ENCODE peak calls at places on chromosomes 11 and 22, in seven cellular contexts. One of them, this sample, is unnamed.

GRCh38 chr22:21947040-21948014 is 5.3 kb downstream of the PPM1F start:
- DNase-seq in fibroblast of lung: peak
- DNase-seq in endothelial cell of umbilical vein: peak
- DNase-seq in neural progenitor cell: peak
- DNase-seq in GM23338: peak
- DNase-seq in H9: peak
- DNase-seq in GM23248: peak
- DNase-seq in this sample: peak

GRCh38 chr11:76670475-76671235 is at the start of gene LRRC32:
- DNase-seq in GM23248: peak
- DNase-seq in H9: peak
- DNase-seq in fibroblast of lung: no peak
- DNase-seq in GM23338: peak
- DNase-seq in neural progenitor cell: peak
- DNase-seq in endothelial cell of umbilical vein: peak
- DNase-seq in this sample: no peak

GRCh38 chr22:28417426-28417825 is 262.2 kb downstream of the TTC28 start:
- DNase-seq in endothelial cell of umbilical vein: no peak
- DNase-seq in GM23338: no peak
- DNase-seq in H9: no peak
- DNase-seq in neural progenitor cell: no peak
- DNase-seq in fibroblast of lung: no peak
- DNase-seq in GM23248: no peak
- DNase-seq in this sample: no peak

GRCh38 chr11:34313099-34313517 is 44.7 kb downstream of the ABTB2 start:
- DNase-seq in GM23248: peak
- DNase-seq in neural progenitor cell: no peak
- DNase-seq in endothelial cell of umbilical vein: no peak
- DNase-seq in H9: peak
- DNase-seq in fibroblast of lung: no peak
- DNase-seq in GM23338: peak
- DNase-seq in this sample: no peak

GRCh38 chr11:69333906-69334305 is 40.0 kb downstream of the MYEOV start:
- DNase-seq in neural progenitor cell: no peak
- DNase-seq in endothelial cell of umbilical vein: no peak
- DNase-seq in H9: no peak
- DNase-seq in fibroblast of lung: no peak
- DNase-seq in GM23248: no peak
- DNase-seq in GM23338: no peak
- DNase-seq in this sample: no peak

GRCh38 chr11:8060801-8061554 is 20.0 kb upstream of the TUB start:
- DNase-seq in endothelial cell of umbilical vein: no peak
- DNase-seq in neural progenitor cell: no peak
- DNase-seq in GM23338: no peak
- DNase-seq in H9: no peak
- DNase-seq in GM23248: peak
- DNase-seq in fibroblast of lung: no peak
- DNase-seq in this sample: peak

GRCh38 chr11:74257934-74258553 is 53.4 kb downstream of the P4HA3 start:
- DNase-seq in neural progenitor cell: no peak
- DNase-seq in endothelial cell of umbilical vein: peak
- DNase-seq in H9: no peak
- DNase-seq in GM23338: no peak
- DNase-seq in GM23248: peak
- DNase-seq in fibroblast of lung: peak
- DNase-seq in this sample: peak

GRCh38 chr11:72326151-72326842 is 82.3 kb upstream of the PHOX2A start:
- DNase-seq in neural progenitor cell: no peak
- DNase-seq in fibroblast of lung: peak
- DNase-seq in endothelial cell of umbilical vein: no peak
- DNase-seq in H9: no peak
- DNase-seq in GM23248: peak
- DNase-seq in GM23338: no peak
- DNase-seq in this sample: peak

GRCh38 chr11:31422703-31423102 is 53.0 kb downstream of the DNAJC24 start:
- DNase-seq in GM23248: no peak
- DNase-seq in fibroblast of lung: no peak
- DNase-seq in H9: no peak
- DNase-seq in neural progenitor cell: peak
- DNase-seq in endothelial cell of umbilical vein: no peak
- DNase-seq in GM23338: no peak
- DNase-seq in this sample: no peak

DNA sequence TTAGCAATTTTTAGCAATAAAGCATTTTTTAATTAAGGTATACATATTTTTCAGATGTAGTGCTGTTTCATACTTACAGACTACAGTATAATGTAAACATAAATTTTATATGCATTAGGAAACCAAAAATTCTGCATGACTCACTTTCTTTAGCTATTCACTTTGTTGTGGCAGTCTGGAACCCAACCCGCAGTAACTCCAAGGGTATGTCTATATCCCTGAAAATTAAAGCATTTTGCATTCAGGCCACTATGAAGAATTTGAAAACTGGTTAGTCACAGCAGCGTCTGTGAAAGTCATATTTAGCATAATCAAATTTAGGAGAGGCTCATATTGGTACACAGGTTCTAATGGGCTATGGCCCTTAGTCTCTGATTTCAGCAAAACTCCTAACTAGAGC is 46.8 kb downstream of the BBOX1 start:
- DNase-seq in endothelial cell of umbilical vein: no peak
- DNase-seq in H9: no peak
- DNase-seq in neural progenitor cell: no peak
- DNase-seq in GM23248: no peak
- DNase-seq in fibroblast of lung: peak
- DNase-seq in GM23338: no peak
- DNase-seq in this sample: peak
- H3K4me2 ChIP-seq in endothelial cell of umbilical vein: no peak
- H3K4me2 ChIP-seq in H9: no peak
- H3K4me2 ChIP-seq in neural progenitor cell: no peak
- H3K4me2 ChIP-seq in GM23248: no peak
- H3K4me2 ChIP-seq in fibroblast of lung: no peak
- H3K4me2 ChIP-seq in GM23338: no peak
- H3K4me2 ChIP-seq in this sample: no peak

GRCh38 chr11:111778047-111778558 is 11.9 kb upstream of the PPP2R1B start:
- DNase-seq in endothelial cell of umbilical vein: no peak
- DNase-seq in H9: no peak
- DNase-seq in GM23338: no peak
- DNase-seq in GM23248: no peak
- DNase-seq in fibroblast of lung: no peak
- DNase-seq in neural progenitor cell: no peak
- DNase-seq in this sample: no peak

GRCh38 chr11:111779118-111779517 is 12.9 kb upstream of the PPP2R1B start:
- DNase-seq in GM23338: no peak
- DNase-seq in H9: no peak
- DNase-seq in GM23248: no peak
- DNase-seq in fibroblast of lung: no peak
- DNase-seq in neural progenitor cell: no peak
- DNase-seq in endothelial cell of umbilical vein: no peak
- DNase-seq in this sample: no peak

GRCh38 chr11:111776398-111777093 is 10.4 kb upstream of the PPP2R1B start:
- DNase-seq in GM23338: no peak
- DNase-seq in H9: no peak
- DNase-seq in GM23248: no peak
- DNase-seq in fibroblast of lung: no peak
- DNase-seq in endothelial cell of umbilical vein: no peak
- DNase-seq in neural progenitor cell: no peak
- DNase-seq in this sample: no peak

GRCh38 chr11:111775024-111775710 is 9.0 kb upstream of the PPP2R1B start:
- DNase-seq in neural progenitor cell: no peak
- DNase-seq in fibroblast of lung: peak
- DNase-seq in GM23248: peak
- DNase-seq in GM23338: no peak
- DNase-seq in endothelial cell of umbilical vein: peak
- DNase-seq in H9: no peak
- DNase-seq in this sample: peak

DNA sequence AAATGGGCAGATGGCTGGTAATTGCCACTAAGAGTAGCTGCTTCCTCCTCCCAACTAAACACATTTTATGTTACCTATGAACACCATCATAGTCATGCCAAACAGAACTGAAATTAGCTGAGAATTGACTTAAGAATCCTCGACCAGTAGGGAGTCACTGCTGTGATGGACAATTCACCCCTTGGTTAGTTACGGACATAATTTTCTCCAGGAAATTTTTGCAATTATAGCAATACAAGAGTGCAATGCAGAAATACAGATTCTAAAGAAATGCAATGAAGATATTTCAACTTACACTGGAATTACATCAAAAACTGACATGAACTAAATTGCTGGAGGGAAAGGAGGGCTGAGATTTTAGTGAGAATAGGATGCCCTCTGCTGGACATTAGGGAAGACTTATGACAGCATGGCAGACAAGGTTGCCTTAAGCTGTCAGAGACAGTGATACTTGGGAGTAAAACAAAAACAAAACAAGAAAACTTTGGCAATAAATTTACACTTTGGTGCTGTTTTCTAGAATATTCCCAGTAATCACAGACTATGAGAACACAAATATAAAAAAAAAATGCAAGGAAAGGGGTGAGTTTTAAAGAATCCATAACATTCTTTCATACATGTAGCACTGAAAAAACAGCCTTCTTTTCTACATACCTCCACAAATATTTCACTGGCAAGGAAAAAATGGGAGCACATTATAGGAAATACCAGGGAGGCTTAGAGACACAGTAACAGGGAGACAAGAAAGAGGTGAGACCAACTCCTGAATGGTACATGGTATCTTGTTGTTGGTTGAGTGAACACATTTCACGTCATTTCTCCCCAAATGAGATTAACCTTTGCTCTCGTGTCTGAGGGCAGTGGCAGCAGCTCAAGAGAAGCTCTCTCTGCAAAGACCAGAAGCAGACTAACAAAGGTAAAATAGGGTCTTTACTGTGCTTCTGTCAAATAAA is 11.2 kb upstream of the PPP2R1B start:
- DNase-seq in H9: no peak
- DNase-seq in GM23248: peak
- DNase-seq in GM23338: peak
- DNase-seq in endothelial cell of umbilical vein: peak
- DNase-seq in neural progenitor cell: peak
- DNase-seq in fibroblast of lung: peak
- DNase-seq in this sample: peak
- H3K4me2 ChIP-seq in H9: no peak
- H3K4me2 ChIP-seq in GM23248: no peak
- H3K4me2 ChIP-seq in GM23338: no peak
- H3K4me2 ChIP-seq in endothelial cell of umbilical vein: no peak
- H3K4me2 ChIP-seq in neural progenitor cell: peak
- H3K4me2 ChIP-seq in fibroblast of lung: no peak
- H3K4me2 ChIP-seq in this sample: no peak

DNA sequence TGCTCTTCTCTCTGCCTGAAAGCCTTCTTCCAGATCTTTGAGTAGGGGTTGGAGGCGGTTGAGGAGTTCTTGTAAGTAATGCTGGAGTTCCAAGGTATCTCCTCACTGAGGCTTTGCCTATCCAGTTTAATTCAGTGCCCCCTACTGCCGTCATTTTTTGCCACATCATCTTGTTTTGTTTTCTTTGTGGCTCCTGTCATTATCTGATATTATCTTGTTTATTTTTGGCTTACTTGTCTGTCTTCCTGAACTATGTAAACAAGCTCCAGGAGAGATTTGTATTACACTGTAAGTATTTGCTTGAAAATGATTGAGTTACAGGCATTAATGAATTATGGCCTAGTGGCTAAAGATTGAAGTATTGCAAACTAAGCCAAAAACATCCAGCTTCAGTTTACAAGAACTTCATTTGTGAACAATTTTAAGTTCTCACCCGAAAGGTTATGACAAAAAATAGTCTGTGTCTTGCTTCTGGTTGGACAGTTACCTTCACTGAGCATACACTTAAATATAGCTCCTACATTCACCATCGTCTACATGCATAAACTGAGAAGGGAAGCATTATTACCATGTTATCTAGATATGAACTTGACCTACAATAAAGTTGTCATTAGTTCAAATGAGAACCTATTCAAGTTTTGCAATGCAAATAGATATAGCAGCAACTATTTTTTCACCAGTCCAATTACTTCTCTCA is 154.8 kb downstream of the ARHGAP42 start:
- DNase-seq in GM23338: no peak
- DNase-seq in fibroblast of lung: no peak
- DNase-seq in neural progenitor cell: no peak
- DNase-seq in endothelial cell of umbilical vein: no peak
- DNase-seq in H9: no peak
- DNase-seq in GM23248: no peak
- DNase-seq in this sample: no peak
- H3K4me2 ChIP-seq in GM23338: no peak
- H3K4me2 ChIP-seq in fibroblast of lung: no peak
- H3K4me2 ChIP-seq in neural progenitor cell: no peak
- H3K4me2 ChIP-seq in endothelial cell of umbilical vein: no peak
- H3K4me2 ChIP-seq in H9: no peak
- H3K4me2 ChIP-seq in GM23248: no peak
- H3K4me2 ChIP-seq in this sample: no peak

GRCh38 chr11:65295001-65295400 is 19.7 kb upstream of the CDC42EP2 start:
- DNase-seq in endothelial cell of umbilical vein: no peak
- DNase-seq in GM23248: no peak
- DNase-seq in GM23338: no peak
- DNase-seq in neural progenitor cell: no peak
- DNase-seq in fibroblast of lung: no peak
- DNase-seq in H9: no peak
- DNase-seq in this sample: no peak

GRCh38 chr11:65298131-65298535 is 16.5 kb upstream of the CDC42EP2 start:
- DNase-seq in fibroblast of lung: peak
- DNase-seq in endothelial cell of umbilical vein: no peak
- DNase-seq in neural progenitor cell: no peak
- DNase-seq in GM23248: peak
- DNase-seq in GM23338: no peak
- DNase-seq in H9: no peak
- DNase-seq in this sample: no peak

GRCh38 chr11:65293909-65294381 is 20.7 kb upstream of the CDC42EP2 start:
- DNase-seq in GM23248: no peak
- DNase-seq in neural progenitor cell: no peak
- DNase-seq in endothelial cell of umbilical vein: no peak
- DNase-seq in fibroblast of lung: peak
- DNase-seq in GM23338: no peak
- DNase-seq in H9: no peak
- DNase-seq in this sample: no peak

GRCh38 chr11:65297026-65297667 is 17.5 kb upstream of the CDC42EP2 start:
- DNase-seq in H9: no peak
- DNase-seq in GM23338: no peak
- DNase-seq in neural progenitor cell: no peak
- DNase-seq in fibroblast of lung: peak
- DNase-seq in GM23248: no peak
- DNase-seq in endothelial cell of umbilical vein: no peak
- DNase-seq in this sample: no peak

DNA sequence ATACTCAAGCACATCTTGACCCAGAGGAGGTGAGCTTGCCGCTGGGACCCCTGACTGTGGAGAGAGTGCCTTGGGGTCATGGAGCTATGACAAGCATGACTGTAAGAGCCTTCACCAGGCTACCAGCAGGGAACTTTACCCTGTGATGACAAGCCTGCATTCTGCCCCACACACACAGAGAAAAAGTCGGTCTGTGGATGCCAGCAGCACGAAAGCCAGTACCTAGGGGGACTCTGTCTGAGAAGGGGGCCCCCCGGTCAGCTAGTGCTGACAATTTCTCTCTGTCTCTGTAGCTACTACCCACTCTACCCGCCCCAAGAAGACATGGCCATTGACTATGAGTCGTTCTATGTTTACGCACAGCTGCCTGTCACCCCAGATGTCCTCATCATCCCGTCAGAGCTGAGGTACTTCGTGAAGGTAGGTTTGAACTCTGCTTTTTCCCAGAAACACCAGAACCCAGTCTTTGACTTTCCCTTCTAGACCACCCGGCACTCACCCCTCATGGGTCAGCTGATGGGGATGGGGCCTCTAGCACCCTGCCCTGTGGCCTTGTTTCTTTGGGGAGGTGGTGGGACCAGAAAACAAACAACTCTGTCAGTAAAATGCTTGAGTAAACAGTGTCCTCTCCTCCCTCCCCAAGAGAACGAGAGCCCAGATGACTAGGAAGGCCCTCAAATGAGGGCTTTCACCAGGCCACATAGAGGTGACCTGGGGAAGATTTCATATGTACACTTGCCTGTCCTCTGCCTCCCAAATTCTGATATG is 18.9 kb upstream of the CDC42EP2 start:
- DNase-seq in neural progenitor cell: no peak
- DNase-seq in GM23338: no peak
- DNase-seq in GM23248: no peak
- DNase-seq in H9: no peak
- DNase-seq in endothelial cell of umbilical vein: no peak
- DNase-seq in fibroblast of lung: no peak
- DNase-seq in this sample: no peak
- H3K4me2 ChIP-seq in neural progenitor cell: no peak
- H3K4me2 ChIP-seq in GM23338: no peak
- H3K4me2 ChIP-seq in GM23248: no peak
- H3K4me2 ChIP-seq in H9: no peak
- H3K4me2 ChIP-seq in endothelial cell of umbilical vein: no peak
- H3K4me2 ChIP-seq in fibroblast of lung: no peak
- H3K4me2 ChIP-seq in this sample: no peak

This sample was measured in astrocyte.